ENCODE peak calls at places on chromosomes 11 and 22, in eight cellular contexts. I is activated CD4-positive, CD25-positive, alpha-beta regulatory T cell; A is epithelial cell of esophagus; D is ELR; X is fibroblast of lung; L is activated gamma-delta T cell treated with Interleukin-2 at 50 U/mL for 16 hours; C is GM10248; Q is GOT3. H is an unnamed sample.
A peak's percentile ranks its signal among the peaks of the same experiment; 100 is the strongest.

GRCh38 chr11:1682225-1682901 is 14.6 kb upstream of the KRTAP5-6 start:
- DNase-seq in I (no peak), A (no peak), D (no peak), X (no peak), L (no peak), C (no peak), Q (no peak), H (no peak)

GRCh38 chr11:128029219-128029722 is 558.1 kb downstream of the ETS1 start:
- DNase-seq in I (no peak), A (no peak), D (no peak), X (peak; percentile 38), L (no peak), C (no peak), Q (no peak), H (no peak)

GRCh38 chr11:46827995-46828394 is 18.1 kb downstream of the CKAP5 start:
- DNase-seq in I (no peak), A (no peak), D (peak; percentile 11), X (no peak), L (no peak), C (no peak), Q (no peak), H (no peak)

GRCh38 chr11:119094816-119095065 is 6.9 kb downstream of the DPAGT1 start:
- DNase-seq in I (peak; percentile 35), A (peak; percentile 83), D (peak; percentile 78), X (peak; percentile 84), L (no peak), C (peak; percentile 67), Q (no peak), H (no peak)

GRCh38 chr11:82718307-82718706 is 15.4 kb downstream of the FAM181B start:
- DNase-seq in I (no peak), A (peak; percentile 57), D (peak; percentile 68), X (peak; percentile 39), L (no peak), C (peak; percentile 47), Q (no peak), H (no peak)

GRCh38 chr11:34181254-34181653 is 75.8 kb downstream of the NAT10 start:
- DNase-seq in I (no peak), A (no peak), D (no peak), X (no peak), L (no peak), C (no peak), Q (no peak), H (no peak)

GRCh38 chr11:9506489-9507343 is 45.9 kb downstream of the ZNF143 start:
- DNase-seq in I (peak; percentile 42), A (peak; percentile 81), D (peak; percentile 83), X (peak; percentile 71), L (peak; percentile 73), C (peak; percentile 70), Q (no peak), H (no peak)

GRCh38 chr22:37570661-37570976 is 9.3 kb downstream of the LGALS2 start:
- DNase-seq in I (no peak), A (no peak), D (no peak), X (no peak), L (no peak), C (no peak), Q (no peak), H (no peak)

GRCh38 chr11:126607776-126608625 is 252.5 kb downstream of the ST3GAL4 start:
- DNase-seq in I (no peak), A (no peak), D (no peak), X (no peak), L (no peak), C (no peak), Q (no peak), H (no peak)

GRCh38 chr11:6657346-6657745 is 1.7 kb upstream of the DCHS1 start:
- DNase-seq in I (no peak), A (no peak), D (no peak), X (no peak), L (no peak), C (no peak), Q (no peak), H (no peak)

GRCh38 chr11:122095950-122096942 is 19.8 kb downstream of the BLID start:
- DNase-seq in I (no peak), A (no peak), D (peak; percentile 95), X (peak; percentile 93), L (no peak), C (no peak), Q (no peak), H (no peak)

GRCh38 chr22:41699264-41700104 is at the start of gene MEI1:
- DNase-seq in I (peak; percentile 73), A (peak; percentile 63), D (no peak), X (peak; percentile 56), L (peak; percentile 88), C (peak; percentile 93), Q (peak; percentile 40), H (no peak)

GRCh38 chr22:24803064-24803542 is 2.9 kb upstream of the SGSM1 start:
- DNase-seq in I (peak; percentile 38), A (peak; percentile 51), D (peak; percentile 51), X (peak; percentile 15), L (peak; percentile 56), C (peak; percentile 65), Q (no peak), H (peak; percentile 73)

H was measured in D721Med.